ENCODE peak calls at places on chromosomes 13 and 19, in five cellular contexts. One of them, this sample, is unnamed.

GRCh38 chr19:8641908-8642547 is 11.6 kb downstream of the NFILZ start:
- DNase-seq in Calu3: peak
- DNase-seq in stimulated activated CD4-positive, alpha-beta T cell treated with anti-CD3 and anti-CD28 coated beads, Interleukin-4, amount 100 ng/mL, for 4 hours: no peak
- DNase-seq in NCI-H2081: no peak
- DNase-seq in colonic mucosa: no peak
- DNase-seq in this sample: no peak

GRCh38 chr19:1690570-1691307 is 38.3 kb upstream of the TCF3 start:
- DNase-seq in colonic mucosa: peak
- DNase-seq in Calu3: peak
- DNase-seq in stimulated activated CD4-positive, alpha-beta T cell treated with anti-CD3 and anti-CD28 coated beads, Interleukin-4, amount 100 ng/mL, for 4 hours: peak
- DNase-seq in NCI-H2081: no peak
- DNase-seq in this sample: no peak

GRCh38 chr13:99288069-99288468 is 19.1 kb downstream of the GPR183 start:
- DNase-seq in stimulated activated CD4-positive, alpha-beta T cell treated with anti-CD3 and anti-CD28 coated beads, Interleukin-4, amount 100 ng/mL, for 4 hours: no peak
- DNase-seq in Calu3: no peak
- DNase-seq in colonic mucosa: no peak
- DNase-seq in NCI-H2081: no peak
- DNase-seq in this sample: no peak

GRCh38 chr13:56907766-56908165 is 233.0 kb upstream of the PRR20A start:
- DNase-seq in stimulated activated CD4-positive, alpha-beta T cell treated with anti-CD3 and anti-CD28 coated beads, Interleukin-4, amount 100 ng/mL, for 4 hours: no peak
- DNase-seq in colonic mucosa: no peak
- DNase-seq in Calu3: no peak
- DNase-seq in NCI-H2081: no peak
- DNase-seq in this sample: no peak

GRCh38 chr13:114118763-114119123 is 13.7 kb downstream of the RASA3 start:
- DNase-seq in NCI-H2081: no peak
- DNase-seq in colonic mucosa: no peak
- DNase-seq in Calu3: peak
- DNase-seq in stimulated activated CD4-positive, alpha-beta T cell treated with anti-CD3 and anti-CD28 coated beads, Interleukin-4, amount 100 ng/mL, for 4 hours: no peak
- DNase-seq in this sample: no peak

GRCh38 chr19:55666343-55667005 is 8.6 kb upstream of the EPN1 start:
- DNase-seq in stimulated activated CD4-positive, alpha-beta T cell treated with anti-CD3 and anti-CD28 coated beads, Interleukin-4, amount 100 ng/mL, for 4 hours: no peak
- DNase-seq in NCI-H2081: no peak
- DNase-seq in Calu3: no peak
- DNase-seq in colonic mucosa: no peak
- DNase-seq in this sample: no peak

GRCh38 chr19:33473644-33474305 is 47.8 kb downstream of the PEPD start:
- DNase-seq in NCI-H2081: no peak
- DNase-seq in stimulated activated CD4-positive, alpha-beta T cell treated with anti-CD3 and anti-CD28 coated beads, Interleukin-4, amount 100 ng/mL, for 4 hours: no peak
- DNase-seq in Calu3: no peak
- DNase-seq in colonic mucosa: no peak
- DNase-seq in this sample: no peak

GRCh38 chr19:28633223-28634030 is 579.5 kb downstream of the UQCRFS1 start:
- DNase-seq in colonic mucosa: peak
- DNase-seq in Calu3: peak
- DNase-seq in NCI-H2081: no peak
- DNase-seq in stimulated activated CD4-positive, alpha-beta T cell treated with anti-CD3 and anti-CD28 coated beads, Interleukin-4, amount 100 ng/mL, for 4 hours: peak
- DNase-seq in this sample: no peak

GRCh38 chr13:114128624-114129522 is 3.5 kb downstream of the RASA3 start:
- DNase-seq in stimulated activated CD4-positive, alpha-beta T cell treated with anti-CD3 and anti-CD28 coated beads, Interleukin-4, amount 100 ng/mL, for 4 hours: peak
- DNase-seq in colonic mucosa: peak
- DNase-seq in NCI-H2081: no peak
- DNase-seq in Calu3: no peak
- DNase-seq in this sample: peak

GRCh38 chr13:20460744-20461143 is 64.9 kb downstream of the CRYL1 start:
- DNase-seq in stimulated activated CD4-positive, alpha-beta T cell treated with anti-CD3 and anti-CD28 coated beads, Interleukin-4, amount 100 ng/mL, for 4 hours: no peak
- DNase-seq in colonic mucosa: no peak
- DNase-seq in Calu3: no peak
- DNase-seq in NCI-H2081: no peak
- DNase-seq in this sample: no peak

GRCh38 chr13:112101360-112101930 is 34.5 kb downstream of the SOX1 start:
- DNase-seq in stimulated activated CD4-positive, alpha-beta T cell treated with anti-CD3 and anti-CD28 coated beads, Interleukin-4, amount 100 ng/mL, for 4 hours: no peak
- DNase-seq in NCI-H2081: no peak
- DNase-seq in colonic mucosa: no peak
- DNase-seq in Calu3: no peak
- DNase-seq in this sample: no peak

GRCh38 chr13:106468207-106468606 is 67.3 kb downstream of the EFNB2 start:
- DNase-seq in Calu3: no peak
- DNase-seq in stimulated activated CD4-positive, alpha-beta T cell treated with anti-CD3 and anti-CD28 coated beads, Interleukin-4, amount 100 ng/mL, for 4 hours: no peak
- DNase-seq in colonic mucosa: no peak
- DNase-seq in NCI-H2081: no peak
- DNase-seq in this sample: peak

GRCh38 chr19:18879579-18880373 is 16.2 kb downstream of the CERS1 start:
- DNase-seq in stimulated activated CD4-positive, alpha-beta T cell treated with anti-CD3 and anti-CD28 coated beads, Interleukin-4, amount 100 ng/mL, for 4 hours: no peak
- DNase-seq in NCI-H2081: peak
- DNase-seq in Calu3: peak
- DNase-seq in colonic mucosa: peak
- DNase-seq in this sample: no peak

GRCh38 chr19:6064703-6065073 is 45.6 kb downstream of the RFX2 start:
- DNase-seq in NCI-H2081: no peak
- DNase-seq in Calu3: no peak
- DNase-seq in stimulated activated CD4-positive, alpha-beta T cell treated with anti-CD3 and anti-CD28 coated beads, Interleukin-4, amount 100 ng/mL, for 4 hours: no peak
- DNase-seq in colonic mucosa: no peak
- DNase-seq in this sample: no peak

GRCh38 chr13:98019186-98019585 is 65.7 kb downstream of the IPO5 start:
- DNase-seq in NCI-H2081: no peak
- DNase-seq in colonic mucosa: no peak
- DNase-seq in Calu3: no peak
- DNase-seq in stimulated activated CD4-positive, alpha-beta T cell treated with anti-CD3 and anti-CD28 coated beads, Interleukin-4, amount 100 ng/mL, for 4 hours: no peak
- DNase-seq in this sample: no peak

GRCh38 chr19:5691930-5692784 is 2.1 kb downstream of the RPL36 start:
- DNase-seq in stimulated activated CD4-positive, alpha-beta T cell treated with anti-CD3 and anti-CD28 coated beads, Interleukin-4, amount 100 ng/mL, for 4 hours: peak
- DNase-seq in NCI-H2081: no peak
- DNase-seq in colonic mucosa: no peak
- DNase-seq in Calu3: no peak
- DNase-seq in this sample: no peak

GRCh38 chr13:113122571-113123225 is at the start of gene F10:
- DNase-seq in colonic mucosa: peak
- DNase-seq in NCI-H2081: no peak
- DNase-seq in Calu3: peak
- DNase-seq in stimulated activated CD4-positive, alpha-beta T cell treated with anti-CD3 and anti-CD28 coated beads, Interleukin-4, amount 100 ng/mL, for 4 hours: no peak
- DNase-seq in this sample: no peak

GRCh38 chr19:18470153-18470552 is 32.2 kb upstream of the ISYNA1 start:
- DNase-seq in stimulated activated CD4-positive, alpha-beta T cell treated with anti-CD3 and anti-CD28 coated beads, Interleukin-4, amount 100 ng/mL, for 4 hours: no peak
- DNase-seq in NCI-H2081: no peak
- DNase-seq in Calu3: peak
- DNase-seq in colonic mucosa: no peak
- DNase-seq in this sample: no peak

GRCh38 chr13:64723735-64724134 is 2506.4 kb downstream of the PCDH9 start:
- DNase-seq in NCI-H2081: no peak
- DNase-seq in stimulated activated CD4-positive, alpha-beta T cell treated with anti-CD3 and anti-CD28 coated beads, Interleukin-4, amount 100 ng/mL, for 4 hours: no peak
- DNase-seq in Calu3: no peak
- DNase-seq in colonic mucosa: no peak
- DNase-seq in this sample: no peak

GRCh38 chr13:24893863-24894262 is 129.9 kb downstream of the RNF17 start:
- DNase-seq in colonic mucosa: no peak
- DNase-seq in NCI-H2081: no peak
- DNase-seq in stimulated activated CD4-positive, alpha-beta T cell treated with anti-CD3 and anti-CD28 coated beads, Interleukin-4, amount 100 ng/mL, for 4 hours: no peak
- DNase-seq in Calu3: no peak
- DNase-seq in this sample: no peak

GRCh38 chr13:84686973-84687372 is 804.7 kb upstream of the SLITRK1 start:
- DNase-seq in colonic mucosa: no peak
- DNase-seq in stimulated activated CD4-positive, alpha-beta T cell treated with anti-CD3 and anti-CD28 coated beads, Interleukin-4, amount 100 ng/mL, for 4 hours: no peak
- DNase-seq in NCI-H2081: no peak
- DNase-seq in Calu3: no peak
- DNase-seq in this sample: no peak

GRCh38 chr13:99080131-99080530 is 102.3 kb upstream of the DOCK9 start:
- DNase-seq in stimulated activated CD4-positive, alpha-beta T cell treated with anti-CD3 and anti-CD28 coated beads, Interleukin-4, amount 100 ng/mL, for 4 hours: no peak
- DNase-seq in colonic mucosa: no peak
- DNase-seq in NCI-H2081: no peak
- DNase-seq in Calu3: no peak
- DNase-seq in this sample: no peak

GRCh38 chr13:30143671-30144400 is 163.5 kb downstream of the KATNAL1 start:
- DNase-seq in stimulated activated CD4-positive, alpha-beta T cell treated with anti-CD3 and anti-CD28 coated beads, Interleukin-4, amount 100 ng/mL, for 4 hours: no peak
- DNase-seq in colonic mucosa: no peak
- DNase-seq in Calu3: no peak
- DNase-seq in NCI-H2081: no peak
- DNase-seq in this sample: no peak

GRCh38 chr13:51728972-51729371 is 75.0 kb downstream of the DHRS12 start:
- DNase-seq in stimulated activated CD4-positive, alpha-beta T cell treated with anti-CD3 and anti-CD28 coated beads, Interleukin-4, amount 100 ng/mL, for 4 hours: no peak
- DNase-seq in colonic mucosa: no peak
- DNase-seq in NCI-H2081: no peak
- DNase-seq in Calu3: no peak
- DNase-seq in this sample: no peak

GRCh38 chr19:56350416-56351045 is 35.9 kb upstream of the ZSCAN5A start:
- DNase-seq in stimulated activated CD4-positive, alpha-beta T cell treated with anti-CD3 and anti-CD28 coated beads, Interleukin-4, amount 100 ng/mL, for 4 hours: peak
- DNase-seq in Calu3: peak
- DNase-seq in NCI-H2081: peak
- DNase-seq in colonic mucosa: peak
- DNase-seq in this sample: no peak